ENCODE peak calls at places on chromosomes 1 and 21, in five cellular contexts. N is GM23248, T is fibroblast of lung, A is neural progenitor cell, I is mammary epithelial cell. C is an unnamed sample.

GRCh38 chr1:24749257-24749656 is 4.0 kb downstream of the CLIC4 start:
- DNase-seq in N (no peak), T (no peak), I (no peak), A (no peak), C (no peak)

GRCh38 chr1:161987303-161987702 is 36.4 kb downstream of the OLFML2B start:
- DNase-seq in A (no peak), T (no peak), N (no peak), I (no peak), C (no peak)

GRCh38 chr1:213982814-213983588 is 4.8 kb upstream of the PROX1 start:
- DNase-seq in N (peak; percentile 20), A (peak; percentile 89), I (no peak), T (no peak), C (no peak)

GRCh38 chr1:54763814-54764131 is 550 bp downstream of the PARS2 start:
- DNase-seq in N (peak; percentile 59), I (no peak), T (no peak), A (no peak), C (no peak)

GRCh38 chr21:33071878-33072306 is 2.0 kb downstream of the OLIG1 start:
- DNase-seq in N (peak; percentile 31), T (peak; percentile 28), I (peak; percentile 16), A (peak; percentile 59), C (no peak)

GRCh38 chr1:113615425-113615824 is 143.9 kb downstream of the PHTF1 start:
- DNase-seq in I (peak; percentile 74), N (peak; percentile 56), A (no peak), T (no peak), C (no peak)

GRCh38 chr1:20725189-20726106 is 7.1 kb downstream of the SH2D5 start:
- DNase-seq in N (peak; percentile 76), A (no peak), T (peak; percentile 68), I (peak; percentile 88), C (no peak)

GRCh38 chr1:228472655-228473054 is 14.5 kb upstream of the RNF187 start:
- DNase-seq in I (peak; percentile 18), A (no peak), N (peak; percentile 39), T (peak; percentile 28), C (no peak)

GRCh38 chr1:226029093-226029496 is 30.0 kb upstream of the SDE2 start:
- DNase-seq in N (no peak), I (no peak), A (no peak), T (no peak), C (no peak)

GRCh38 chr1:229271448-229272120 is 673 bp downstream of the RAB4A start:
- DNase-seq in N (peak; percentile 69), A (peak; percentile 63), T (peak; percentile 43), I (no peak), C (no peak)

GRCh38 chr1:15764269-15764764 is 5.7 kb downstream of the FBLIM1 start:
- DNase-seq in N (no peak), T (no peak), A (no peak), I (peak; percentile 63), C (peak; percentile 58)

GRCh38 chr1:97332716-97333115 is 588.1 kb downstream of the DPYD start:
- DNase-seq in N (peak; percentile 75), I (peak; percentile 19), A (no peak), T (peak; percentile 79), C (no peak)

GRCh38 chr1:46582972-46583371 is 21.1 kb downstream of the MKNK1 start:
- DNase-seq in N (no peak), T (no peak), A (no peak), I (no peak), C (no peak)

GRCh38 chr1:171222961-171223360 is 25.3 kb upstream of the FMO1 start:
- DNase-seq in T (peak; percentile 11), A (no peak), I (no peak), N (no peak), C (no peak)

GRCh38 chr1:93690921-93691789 is 9.5 kb upstream of the BCAR3 start:
- DNase-seq in N (no peak), I (no peak), T (no peak), A (peak; percentile 45), C (no peak)

GRCh38 chr1:71364236-71364635 is 283.4 kb upstream of the ZRANB2 start:
- DNase-seq in N (peak; percentile 22), T (peak; percentile 25), I (no peak), A (no peak), C (no peak)

GRCh38 chr1:170619167-170620030 is 44.5 kb upstream of the PRRX1 start:
- DNase-seq in T (no peak), N (peak; percentile 88), I (peak; percentile 46), A (no peak), C (no peak)

GRCh38 chr1:108817811-108818210 is 39.1 kb downstream of the AKNAD1 start:
- DNase-seq in T (no peak), N (no peak), A (no peak), I (no peak), C (no peak)

GRCh38 chr1:147496571-147496970 is 44.7 kb upstream of the BCL9 start:
- DNase-seq in N (peak; percentile 74), I (no peak), A (peak; percentile 39), T (peak; percentile 46), C (no peak)

GRCh38 chr1:186838380-186839076 is 9.8 kb downstream of the PLA2G4A start:
- DNase-seq in N (no peak), A (no peak), I (no peak), T (no peak), C (no peak)

GRCh38 chr1:99737016-99737415 is 29.4 kb downstream of the FRRS1 start:
- DNase-seq in I (peak; percentile 32), N (peak; percentile 77), T (peak; percentile 76), A (peak; percentile 71), C (peak; percentile 9)

GRCh38 chr1:179169616-179170467 is 59.6 kb downstream of the ABL2 start:
- DNase-seq in T (peak; percentile 88), N (peak; percentile 90), I (peak; percentile 68), A (no peak), C (no peak)

GRCh38 chr21:36722370-36723368 is 23.8 kb downstream of the SIM2 start:
- DNase-seq in I (no peak), T (no peak), A (no peak), N (no peak), C (no peak)

GRCh38 chr1:209646558-209646957 is 5.7 kb downstream of the LAMB3 start:
- DNase-seq in N (peak; percentile 49), A (peak; percentile 33), T (peak; percentile 56), I (no peak), C (no peak)

GRCh38 chr21:46117586-46118304 is 19.8 kb downstream of the COL6A2 start:
- DNase-seq in A (no peak), T (no peak), I (no peak), N (no peak), C (no peak)

GRCh38 chr1:22662318-22662717 is 9.3 kb downstream of the C1QB start:
- DNase-seq in A (peak; percentile 79), N (no peak), I (peak; percentile 2), T (no peak), C (no peak)

GRCh38 chr1:23166854-23167253 is 1.8 kb downstream of the LUZP1 start:
- DNase-seq in A (no peak), I (no peak), N (peak; percentile 29), T (no peak), C (no peak)

GRCh38 chr1:164836614-164837018 is 277.6 kb downstream of the PBX1 start:
- DNase-seq in A (no peak), T (no peak), I (no peak), N (no peak), C (no peak)

GRCh38 chr1:1616045-1616821 is 933 bp downstream of the MIB2 start:
- DNase-seq in A (peak; percentile 76), T (no peak), N (peak; percentile 67), I (peak; percentile 21), C (no peak)

GRCh38 chr1:245166471-245166885 is 11.7 kb downstream of the KIF26B start:
- DNase-seq in N (peak; percentile 74), T (peak; percentile 26), I (no peak), A (no peak), C (no peak)

GRCh38 chr1:180805316-180805715 is 107.4 kb upstream of the KIAA1614 start:
- DNase-seq in N (no peak), A (no peak), I (no peak), T (no peak), C (no peak)

GRCh38 chr1:56194911-56195310 is 384.5 kb downstream of the PLPP3 start:
- DNase-seq in N (peak; percentile 82), A (no peak), T (peak; percentile 89), I (no peak), C (no peak)

GRCh38 chr1:45340816-45341215 is 576 bp upstream of the MUTYH start:
- DNase-seq in T (peak; percentile 18), N (peak; percentile 45), I (no peak), A (no peak), C (no peak)

GRCh38 chr1:234770924-234771540 is 161.1 kb upstream of the IRF2BP2 start:
- DNase-seq in I (no peak), T (no peak), N (no peak), A (no peak), C (no peak)

GRCh38 chr1:211537253-211537652 is 41.7 kb downstream of the SLC30A1 start:
- DNase-seq in A (no peak), I (no peak), T (no peak), N (peak; percentile 38), C (no peak)

DNA sequence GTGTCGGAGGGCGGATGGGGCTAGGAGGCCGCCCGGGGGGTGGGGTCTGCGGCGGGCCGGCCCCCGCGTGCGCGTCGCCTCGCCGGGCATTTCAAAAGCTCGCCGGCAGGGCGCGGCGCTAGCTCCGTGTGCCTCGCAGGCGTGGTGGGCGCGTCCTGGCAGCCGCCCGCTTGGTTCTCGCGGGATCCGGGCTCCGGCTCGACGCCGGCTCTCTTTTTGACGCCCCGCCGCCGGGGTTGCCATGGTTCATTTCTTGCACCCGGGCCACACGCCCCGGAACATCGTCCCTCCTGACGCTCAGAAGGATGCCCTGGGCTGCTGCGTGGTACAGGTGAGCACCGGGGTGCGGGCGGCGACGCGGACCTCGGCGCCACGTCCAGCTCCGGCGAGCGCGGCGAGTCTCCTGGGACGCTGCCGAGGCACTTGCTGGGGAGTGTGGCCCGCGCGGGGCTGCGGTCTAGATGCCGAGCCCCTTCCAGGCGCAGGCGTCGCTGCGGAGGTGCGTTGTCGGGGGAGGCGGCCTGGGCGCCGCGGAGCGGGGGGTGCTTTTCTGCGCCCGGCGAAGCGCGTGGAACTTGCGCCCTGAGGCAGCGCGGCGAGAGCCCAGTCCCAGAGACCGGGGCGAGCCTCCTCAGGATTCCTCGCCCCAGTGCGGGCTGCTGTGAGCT is at the start of gene ZYG11A:
- DNase-seq in I (peak; percentile 71), A (peak; percentile 92), N (peak; percentile 87), T (peak; percentile 73), C (peak; percentile 93)
- TF ChIP-seq EZH2 in I (peak; percentile 74), A (peak; percentile 90), N (no peak), T (no peak), C (no peak)

DNA sequence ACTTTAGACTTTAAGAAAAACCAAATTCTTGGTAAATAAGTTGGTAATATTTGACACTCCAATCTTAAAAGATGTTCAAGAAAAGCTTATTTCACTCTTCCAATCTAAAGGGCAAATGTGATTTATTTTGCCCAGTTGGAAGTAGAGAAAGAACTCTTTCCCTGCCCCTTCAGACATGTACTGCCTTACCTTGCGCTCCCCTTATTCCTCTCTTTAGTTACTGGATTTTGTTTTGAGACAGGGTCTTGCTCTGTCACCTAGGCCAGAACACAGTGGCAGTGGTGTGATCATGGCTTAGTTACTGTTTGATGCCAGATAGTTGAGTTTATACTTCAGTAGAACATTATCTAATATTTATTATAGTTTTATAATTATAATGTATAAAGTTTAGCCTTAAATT is 27.5 kb downstream of the FUBP1 start:
- DNase-seq in I (no peak), T (no peak), N (no peak), A (no peak), C (no peak)
- H3K79me2 ChIP-seq in I (peaks cover 64% of the 10 kb centered on the region), T (peaks cover 23% of the 10 kb centered on the region), N (peaks cover 100% of the 10 kb centered on the region), A (peaks cover 69% of the 10 kb centered on the region), C (no peaks in the 10 kb centered on the region)

GRCh38 chr1:37636435-37636834 is 1.7 kb upstream of the RSPO1 start:
- DNase-seq in T (no peak), I (no peak), N (no peak), A (no peak), C (no peak)
- TF ChIP-seq EZH2 in T (no peak), I (no peak), N (no peak), A (no peak), C (no peak)

GRCh38 chr1:41465741-41466140 is 18.7 kb downstream of the EDN2 start:
- DNase-seq in T (peak; percentile 48), I (peak; percentile 74), A (no peak), N (no peak), C (no peak)
- H3K79me2 ChIP-seq in T (no peaks in the 10 kb centered on the region), I (no peaks in the 10 kb centered on the region), A (no peaks in the 10 kb centered on the region), N (no peaks in the 10 kb centered on the region), C (no peaks in the 10 kb centered on the region)